ENCODE peak calls at places on chromosomes 12 and 14, in nine cellular contexts. I is H9, A is PC-3, O is right atrium auricular region, S is Karpas-422, B is SJSA1, W is testis, E is prostate gland, H is iPS DF 6.9. T is an unnamed sample. For H3K4me1, the result is how much of the 10 kb centered on the place peaks cover.

GRCh38 chr12:131369094-131369845 is 341.6 kb upstream of the SFSWAP start:
- DNase-seq in I (no peak), A (no peak), O (no peak), S (no peak), B (peak), W (peak), E (no peak), H (no peak), T (no peak)

GRCh38 chr14:68234101-68234905 is 414.7 kb downstream of the RAD51B start:
- DNase-seq in I (no peak), A (no peak), O (no peak), S (no peak), B (no peak), W (no peak), E (no peak), H (no peak), T (no peak)

GRCh38 chr12:12734561-12735071 is 17.4 kb downstream of the CDKN1B start:
- DNase-seq in I (no peak), A (no peak), O (no peak), S (no peak), B (no peak), W (peak), E (no peak), H (no peak), T (no peak)

GRCh38 chr14:22837750-22838538 is 1.6 kb downstream of the MMP14 start:
- DNase-seq in I (no peak), A (peak), O (no peak), S (no peak), B (no peak), W (peak), E (peak), H (no peak), T (no peak)

GRCh38 chr12:115944851-115945496 is 332.5 kb downstream of the MED13L start:
- DNase-seq in I (no peak), A (no peak), O (peak), S (peak), B (no peak), W (peak), E (no peak), H (no peak), T (peak)

GRCh38 chr14:64196668-64197411 is 97.3 kb downstream of the ESR2 start:
- DNase-seq in I (peak), A (no peak), O (peak), S (peak), B (peak), W (peak), E (no peak), H (peak), T (peak)

GRCh38 chr14:100681111-100681510 is 45.6 kb upstream of the DLK1 start:
- DNase-seq in I (no peak), A (no peak), O (no peak), S (no peak), B (no peak), W (no peak), E (no peak), H (no peak), T (no peak)

GRCh38 chr14:104421892-104422291 is 157.7 kb upstream of the C14orf180 start:
- DNase-seq in I (peak), A (no peak), O (peak), S (no peak), B (no peak), W (peak), E (no peak), H (no peak), T (no peak)

GRCh38 chr14:41925409-41925808 is 318.7 kb downstream of the LRFN5 start:
- DNase-seq in I (no peak), A (peak), O (no peak), S (peak), B (no peak), W (peak), E (no peak), H (no peak), T (no peak)

GRCh38 chr12:1776139-1776975 is 44.0 kb upstream of the LRTM2 start:
- DNase-seq in I (no peak), A (peak), O (no peak), S (no peak), B (no peak), W (no peak), E (no peak), H (no peak), T (no peak)

DNA sequence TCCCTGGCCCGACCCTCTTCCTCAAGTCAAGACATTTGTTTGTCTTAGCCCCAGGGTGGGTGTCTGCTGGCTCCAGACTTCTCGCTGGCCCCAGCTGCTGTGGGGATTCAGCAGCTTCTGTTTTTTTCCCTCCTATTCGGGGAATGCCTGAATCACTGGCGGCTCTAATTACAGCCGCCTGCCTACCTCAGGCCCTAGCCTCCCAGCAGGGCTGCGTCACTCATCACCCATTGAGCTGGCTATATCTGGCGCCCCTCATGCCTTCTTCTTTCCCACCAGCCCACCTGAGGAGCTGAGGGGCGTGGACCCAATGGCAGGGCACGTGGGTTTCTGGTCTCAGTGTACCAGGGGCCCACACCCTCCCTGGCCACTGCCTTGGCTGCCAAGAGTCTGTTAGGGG is 10.1 kb downstream of the KRT80 start:
- DNase-seq in I (peak), A (no peak), O (no peak), S (no peak), B (peak), W (no peak), E (no peak), H (no peak), T (no peak)
- H3K4me1 ChIP-seq in I (under half), A (under half), O (half or more), S (under half), B (half or more), W (under half), E (under half), H (under half), T (under half)

GRCh38 chr14:70018713-70019201 is 139.5 kb downstream of the SMOC1 start:
- DNase-seq in I (no peak), A (no peak), O (no peak), S (no peak), B (no peak), W (peak), E (peak), H (no peak), T (no peak)
- H3K27ac ChIP-seq in I (no peak), A (no peak), O (no peak), S (no peak), B (no peak), W (peak), E (peak), H (no peak), T (no peak)

DNA sequence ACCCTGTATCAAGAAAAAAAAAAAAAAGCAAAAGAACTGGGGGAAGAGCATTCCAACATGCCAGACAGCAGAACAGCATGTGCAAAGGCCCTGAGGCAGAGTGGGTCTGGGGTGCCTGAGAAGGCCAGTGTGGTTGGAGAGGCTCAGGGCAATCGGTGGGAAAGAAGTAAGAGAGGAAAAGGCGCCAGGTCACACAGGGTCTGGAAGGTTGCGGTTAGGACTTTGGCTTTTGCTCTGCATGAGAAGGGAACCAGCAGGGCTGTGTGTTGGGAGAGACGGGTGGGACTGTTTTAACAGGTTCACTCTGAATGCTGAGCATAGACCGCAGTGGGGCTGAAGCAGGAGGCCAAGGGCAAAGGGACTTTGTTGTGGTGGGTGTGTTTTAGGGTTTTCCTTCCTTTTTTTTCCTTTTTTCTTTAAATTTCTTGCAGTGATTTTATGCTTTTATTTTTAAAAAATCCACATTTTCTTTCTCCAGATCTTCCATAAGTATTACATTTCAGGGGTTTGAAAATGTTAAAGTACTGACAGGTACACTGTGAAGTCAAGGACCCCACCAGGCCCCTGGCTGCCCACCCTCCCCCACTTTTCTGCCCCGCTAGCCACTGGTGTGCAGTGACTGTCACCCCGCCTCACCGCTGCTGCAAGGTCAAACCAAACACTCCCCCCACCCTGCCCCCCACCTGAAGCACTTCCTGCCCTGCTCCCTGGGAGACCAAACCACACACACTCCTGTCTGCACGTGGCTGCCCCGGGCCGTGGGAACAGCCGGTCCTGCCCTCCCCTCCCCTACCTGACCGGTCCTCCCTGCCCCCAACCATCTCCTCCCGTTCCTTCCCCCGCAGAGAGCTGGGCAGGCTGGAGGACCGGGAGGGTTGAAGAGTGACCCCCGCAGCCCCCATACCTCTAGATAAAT is 30.0 kb downstream of the DTX1 start:
- DNase-seq in I (no peak), A (no peak), O (no peak), S (no peak), B (no peak), W (peak), E (no peak), H (no peak), T (no peak)
- H3K4me1 ChIP-seq in I (under half), A (under half), O (under half), S (half or more), B (under half), W (under half), E (under half), H (under half), T (under half)

GRCh38 chr12:52873832-52874572 is 25.2 kb upstream of the KRT78 start:
- DNase-seq in I (peak), A (peak), O (peak), S (no peak), B (peak), W (peak), E (peak), H (no peak), T (peak)

GRCh38 chr12:52871291-52871961 is 22.6 kb upstream of the KRT78 start:
- DNase-seq in I (no peak), A (peak), O (peak), S (no peak), B (peak), W (no peak), E (no peak), H (no peak), T (no peak)

GRCh38 chr12:52874573-52875435 is 26.0 kb upstream of the KRT78 start:
- DNase-seq in I (no peak), A (peak), O (no peak), S (no peak), B (no peak), W (no peak), E (no peak), H (no peak), T (no peak)

GRCh38 chr12:52873513-52873831 is 24.7 kb upstream of the KRT78 start:
- DNase-seq in I (no peak), A (no peak), O (no peak), S (no peak), B (no peak), W (no peak), E (no peak), H (no peak), T (no peak)

DNA sequence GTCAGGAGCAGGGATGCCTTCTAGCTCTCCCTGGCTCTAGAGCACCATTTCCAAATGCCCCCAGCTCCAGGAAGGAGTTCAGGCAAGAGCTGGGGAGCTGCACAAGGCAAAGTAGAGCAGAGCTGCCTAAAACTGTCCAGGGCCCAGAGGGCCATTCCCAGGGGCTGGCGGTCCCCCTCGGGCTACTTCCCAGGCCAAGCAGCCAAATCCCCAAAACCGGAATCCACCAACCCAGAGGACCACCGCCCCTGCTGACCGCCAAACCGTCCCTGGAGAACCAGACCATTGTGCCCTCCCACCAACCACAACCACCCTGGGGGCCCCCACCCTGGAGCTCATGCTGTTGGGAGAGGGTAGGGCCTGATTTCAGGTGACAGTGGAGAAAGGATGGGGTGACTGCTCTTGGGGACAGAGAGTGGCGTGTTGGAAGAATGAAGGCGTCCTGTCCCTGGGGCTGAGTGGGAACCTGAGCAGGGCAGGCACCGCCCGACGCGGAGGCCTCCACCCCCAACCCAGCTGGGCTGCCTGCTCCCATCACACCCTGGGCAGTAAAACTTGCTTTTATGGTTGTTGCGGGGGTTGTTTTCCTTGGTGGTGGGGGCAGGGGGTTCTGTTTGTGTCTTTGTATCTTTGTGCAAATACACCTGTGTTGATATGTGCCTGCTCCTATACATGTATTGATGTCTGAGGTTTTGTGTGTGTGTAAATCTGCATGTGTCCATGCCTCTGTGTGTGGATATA is 24.0 kb upstream of the KRT78 start:
- DNase-seq in I (no peak), A (no peak), O (no peak), S (no peak), B (no peak), W (no peak), E (no peak), H (no peak), T (no peak)
- H3K27ac ChIP-seq in I (no peak), A (peak), O (peak), S (no peak), B (peak), W (no peak), E (no peak), H (no peak), T (no peak)

DNA sequence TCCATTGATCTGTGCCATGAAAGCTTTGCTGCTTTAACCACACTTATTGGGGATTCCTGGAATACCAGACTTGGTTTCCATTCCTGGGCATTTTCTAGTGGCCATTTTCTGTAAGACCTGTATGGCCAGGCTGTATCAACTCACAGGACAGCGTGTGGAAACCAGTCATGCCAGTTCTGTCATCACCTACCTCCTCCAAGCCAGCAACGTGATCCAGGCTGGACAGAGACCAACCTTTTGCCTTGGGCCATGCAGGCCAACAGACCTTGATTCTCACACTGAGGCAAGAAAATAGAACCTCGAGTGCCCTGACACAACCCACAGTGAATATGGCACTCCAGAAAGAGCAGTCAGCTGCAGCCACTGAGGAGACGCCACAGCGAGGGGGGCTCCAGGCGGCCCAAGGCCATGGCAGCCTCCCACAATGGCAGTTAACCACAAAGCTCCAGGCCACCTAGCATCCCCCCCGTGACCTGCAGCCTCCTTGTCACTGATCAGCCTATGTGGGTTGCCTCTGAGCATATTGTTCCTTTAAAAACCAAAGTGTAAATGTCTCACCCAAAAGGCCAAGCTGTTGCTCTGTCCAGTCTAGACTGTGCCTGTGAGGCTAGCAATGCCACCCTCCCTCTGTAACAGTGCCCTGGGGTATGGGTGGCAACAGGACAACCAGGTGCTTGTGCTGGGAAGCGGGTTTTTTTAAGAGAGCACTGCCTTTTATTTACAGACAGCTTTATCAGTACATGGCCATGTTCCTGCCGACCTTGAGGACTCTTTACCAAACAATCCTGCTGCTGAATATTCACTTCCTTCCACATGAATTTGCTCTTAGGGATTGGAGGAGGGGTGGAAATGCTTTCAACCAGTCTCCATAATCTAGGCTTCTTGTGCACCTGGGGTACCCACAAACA is 168.7 kb upstream of the HIF1A start:
- DNase-seq in I (no peak), A (peak), O (no peak), S (no peak), B (no peak), W (no peak), E (peak), H (no peak), T (peak)
- H3K4me1 ChIP-seq in I (under half), A (half or more), O (half or more), S (under half), B (half or more), W (under half), E (under half), H (under half), T (under half)